ENCODE peak calls at places on chromosomes 1 and 21, in six cellular contexts. P is lower leg skin; I is sigmoid colon; H is effector memory CD4-positive, alpha-beta T cell; X is cardiac fibroblast; S is AG10803. F is an unnamed sample.

GRCh38 chr1:39408641-39409054 is 82.8 kb upstream of the BMP8A start:
- DNase-seq in S (peak), I (peak), X (peak), H (peak), P (peak), F (peak)

GRCh38 chr21:34801519-34802132 is 132.8 kb downstream of the CLIC6 start:
- DNase-seq in I (no peak), H (no peak), P (no peak), X (peak), S (no peak), F (no peak)

GRCh38 chr1:86915737-86916235 is 1.4 kb downstream of the HS2ST1 start:
- DNase-seq in X (no peak), H (no peak), S (peak), I (no peak), P (no peak), F (no peak)

GRCh38 chr21:38652396-38652795 is 153.3 kb upstream of the ETS2 start:
- DNase-seq in I (no peak), S (no peak), P (no peak), H (no peak), X (no peak), F (no peak)

GRCh38 chr1:30058966-30059365 is 664.4 kb downstream of the MATN1 start:
- DNase-seq in I (no peak), X (peak), H (no peak), S (peak), P (no peak), F (no peak)

GRCh38 chr1:39453603-39454002 is 37.8 kb upstream of the BMP8A start:
- DNase-seq in P (no peak), H (no peak), X (peak), S (peak), I (peak), F (no peak)

GRCh38 chr1:46442317-46443161 is 47.1 kb upstream of the DMBX1 start:
- DNase-seq in H (peak), X (peak), S (peak), P (peak), I (peak), F (peak)

GRCh38 chr1:5913078-5913845 is 79.0 kb downstream of the NPHP4 start:
- DNase-seq in I (no peak), P (no peak), X (no peak), S (no peak), H (no peak), F (no peak)

GRCh38 chr1:40034869-40035268 is 5.7 kb upstream of the CAP1 start:
- DNase-seq in H (no peak), P (no peak), I (no peak), X (no peak), S (no peak), F (no peak)

F was measured in activated CD4-positive, CD25-positive, alpha-beta regulatory T cell treated with anti-CD3 and anti-CD28 coated beads, Interleukin-2, amount 50 U/mL, for 16 hours.